ENCODE peak calls at places on chromosomes 2 and 18, in four cellular contexts. N is tibial artery; C is CD8-positive, alpha-beta T cell; M is naive thymus-derived CD8-positive, alpha-beta T cell. Q is an unnamed sample.

GRCh38 chr18:79393181-79393598 is 2.5 kb upstream of the NFATC1 start:
- DNase-seq in N (no peak), C (no peak), M (no peak), Q (no peak)

GRCh38 chr2:97011977-97012569 is 25.7 kb upstream of the FAM178B start:
- DNase-seq in N (no peak), C (no peak), M (peak; percentile 37), Q (peak; percentile 27)

GRCh38 chr2:63465633-63466032 is 122.6 kb downstream of the WDPCP start:
- DNase-seq in N (no peak), C (no peak), M (no peak), Q (no peak)

GRCh38 chr18:71951021-71951420 is 593.1 kb downstream of the CBLN2 start:
- DNase-seq in N (no peak), C (no peak), M (no peak), Q (no peak)

GRCh38 chr2:85828725-85829124 is 60.1 kb downstream of the ST3GAL5 start:
- DNase-seq in N (no peak), C (no peak), M (no peak), Q (no peak)

GRCh38 chr2:155965415-155966070 is 367.0 kb downstream of the NR4A2 start:
- DNase-seq in N (no peak), C (no peak), M (no peak), Q (no peak)

GRCh38 chr2:102841107-102841840 is 79.4 kb downstream of the TMEM182 start:
- DNase-seq in N (no peak), C (no peak), M (no peak), Q (peak; percentile 29)

GRCh38 chr2:234690569-234691225 is 193.8 kb upstream of the ARL4C start:
- DNase-seq in N (no peak), C (no peak), M (no peak), Q (no peak)

GRCh38 chr2:27795093-27795834 is 23.7 kb downstream of the MRPL33 start:
- DNase-seq in N (no peak), C (no peak), M (no peak), Q (no peak)

GRCh38 chr2:28224648-28225471 is 167.8 kb upstream of the FOSL2 start:
- DNase-seq in N (no peak), C (no peak), M (no peak), Q (no peak)

GRCh38 chr18:13387856-13388548 is 169.4 kb downstream of the LDLRAD4 start:
- DNase-seq in N (no peak), C (no peak), M (no peak), Q (no peak)

GRCh38 chr18:34494359-34494696 is 215.8 kb upstream of the DTNA start:
- DNase-seq in N (no peak), C (no peak), M (no peak), Q (no peak)

GRCh38 chr2:171407030-171407707 is 26.6 kb downstream of the METTL8 start:
- DNase-seq in N (no peak), C (no peak), M (no peak), Q (no peak)

GRCh38 chr2:204731996-204732395 is 186.7 kb downstream of the PARD3B start:
- DNase-seq in N (no peak), C (no peak), M (no peak), Q (no peak)

GRCh38 chr2:153221506-153221905 is 257.1 kb downstream of the RPRM start:
- DNase-seq in N (no peak), C (no peak), M (no peak), Q (no peak)

GRCh38 chr2:159202568-159203071 is 83.9 kb downstream of the WDSUB1 start:
- DNase-seq in N (peak; percentile 67), C (no peak), M (no peak), Q (peak; percentile 78)

GRCh38 chr2:8710951-8711350 is 29.1 kb downstream of the ID2 start:
- DNase-seq in N (no peak), C (no peak), M (no peak), Q (no peak)

GRCh38 chr2:68043719-68044498 is 18.9 kb downstream of the C1D start:
- DNase-seq in N (no peak), C (no peak), M (no peak), Q (no peak)

GRCh38 chr2:205751621-205752031 is 69.3 kb downstream of the NRP2 start:
- DNase-seq in N (no peak), C (no peak), M (no peak), Q (no peak)

GRCh38 chr2:217948897-217949296 is 53.9 kb downstream of the TNS1 start:
- DNase-seq in N (no peak), C (no peak), M (no peak), Q (no peak)

GRCh38 chr2:70553334-70553583 is 367 bp downstream of the TGFA start:
- DNase-seq in N (no peak), C (no peak), M (peak; percentile 16), Q (peak; percentile 44)

GRCh38 chr2:85712849-85713612 is 18.9 kb downstream of the GNLY start:
- DNase-seq in N (peak; percentile 68), C (no peak), M (no peak), Q (peak; percentile 81)

GRCh38 chr18:48921305-48922202 is 29.2 kb downstream of the SMAD7 start:
- DNase-seq in N (no peak), C (no peak), M (no peak), Q (no peak)

GRCh38 chr18:46035701-46036680 is 36.1 kb downstream of the PSTPIP2 start:
- DNase-seq in N (no peak), C (no peak), M (no peak), Q (no peak)

GRCh38 chr2:240170354-240170735 is 29.9 kb upstream of the OTOS start:
- DNase-seq in N (no peak), C (no peak), M (no peak), Q (no peak)

GRCh38 chr2:55157474-55157884 is 74.6 kb downstream of the CLHC1 start:
- DNase-seq in N (no peak), C (no peak), M (no peak), Q (no peak)

GRCh38 chr2:98907385-98907784 is 28.6 kb downstream of the CRACDL start:
- DNase-seq in N (no peak), C (no peak), M (no peak), Q (no peak)

GRCh38 chr2:12057436-12058166 is 311.2 kb downstream of the LPIN1 start:
- DNase-seq in N (peak; percentile 21), C (peak; percentile 5), M (peak; percentile 10), Q (peak; percentile 40)

GRCh38 chr2:200703926-200704637 is 107.6 kb upstream of the BZW1 start:
- DNase-seq in N (no peak), C (no peak), M (no peak), Q (no peak)

GRCh38 chr2:222837643-222838056 is 23.2 kb upstream of the ACSL3 start:
- DNase-seq in N (no peak), C (no peak), M (no peak), Q (no peak)

GRCh38 chr18:75265255-75265654 is 54.7 kb downstream of the TSHZ1 start:
- DNase-seq in N (no peak), C (no peak), M (no peak), Q (no peak)

GRCh38 chr2:136770384-136770783 is 5.0 kb downstream of the THSD7B start:
- DNase-seq in N (no peak), C (no peak), M (no peak), Q (no peak)

GRCh38 chr18:59272971-59273935 is at the start of gene RAX:
- DNase-seq in N (no peak), C (no peak), M (no peak), Q (no peak)

GRCh38 chr2:190862591-190862991 is 18.0 kb upstream of the GLS start:
- DNase-seq in N (no peak), C (no peak), M (no peak), Q (no peak)

Q was measured in mucosa of gallbladder.